ENCODE peak calls at places on chromosomes 5 and 9, in five cellular contexts. B is Caco-2; M is CD8-positive, alpha-beta memory T cell; S is breast epithelium; P is cardiac muscle cell. K is an unnamed sample. For H3K4me1, the result is how much of the 10 kb centered on the place peaks cover.

GRCh38 chr9:34072868-34073590 is 24.3 kb upstream of the UBAP2 start:
- DNase-seq in B (peak), M (no peak), S (no peak), P (no peak), K (no peak)

GRCh38 chr9:108786322-108786721 is 69.5 kb downstream of the ACTL7B start:
- DNase-seq in B (no peak), M (no peak), S (no peak), P (no peak), K (no peak)

GRCh38 chr9:76887951-76888350 is 18.0 kb downstream of the PRUNE2 start:
- DNase-seq in B (no peak), M (no peak), S (no peak), P (no peak), K (no peak)

GRCh38 chr5:73288803-73289720 is 116.1 kb downstream of the TMEM174 start:
- DNase-seq in B (no peak), M (no peak), S (no peak), P (no peak), K (no peak)

GRCh38 chr9:99192786-99193465 is 28.8 kb downstream of the ALG2 start:
- DNase-seq in B (no peak), M (no peak), S (no peak), P (no peak), K (no peak)

GRCh38 chr9:97388721-97389238 is 23.1 kb upstream of the TDRD7 start:
- DNase-seq in B (no peak), M (no peak), S (no peak), P (no peak), K (no peak)

GRCh38 chr9:37062331-37062730 is 28.3 kb upstream of the PAX5 start:
- DNase-seq in B (no peak), M (no peak), S (no peak), P (no peak), K (no peak)

GRCh38 chr5:32058101-32058500 is 116.0 kb downstream of the GOLPH3 start:
- DNase-seq in B (no peak), M (no peak), S (no peak), P (no peak), K (no peak)

GRCh38 chr5:43620944-43621505 is 18.0 kb downstream of the NNT start:
- DNase-seq in B (no peak), M (no peak), S (no peak), P (no peak), K (no peak)

GRCh38 chr9:89115426-89115825 is 63.2 kb downstream of the SHC3 start:
- DNase-seq in B (no peak), M (no peak), S (no peak), P (no peak), K (no peak)

GRCh38 chr5:172788771-172789686 is 18.0 kb upstream of the DUSP1 start:
- DNase-seq in B (no peak), M (no peak), S (no peak), P (peak), K (no peak)
- H3K4me1 ChIP-seq in B (under half), M (under half), S (under half), P (under half), K (under half)

GRCh38 chr5:154196955-154197652 is 6.6 kb downstream of the GALNT10 start:
- DNase-seq in B (no peak), M (peak), S (no peak), P (peak), K (no peak)
- H3K4me1 ChIP-seq in B (under half), M (half or more), S (under half), P (under half), K (under half)

DNA sequence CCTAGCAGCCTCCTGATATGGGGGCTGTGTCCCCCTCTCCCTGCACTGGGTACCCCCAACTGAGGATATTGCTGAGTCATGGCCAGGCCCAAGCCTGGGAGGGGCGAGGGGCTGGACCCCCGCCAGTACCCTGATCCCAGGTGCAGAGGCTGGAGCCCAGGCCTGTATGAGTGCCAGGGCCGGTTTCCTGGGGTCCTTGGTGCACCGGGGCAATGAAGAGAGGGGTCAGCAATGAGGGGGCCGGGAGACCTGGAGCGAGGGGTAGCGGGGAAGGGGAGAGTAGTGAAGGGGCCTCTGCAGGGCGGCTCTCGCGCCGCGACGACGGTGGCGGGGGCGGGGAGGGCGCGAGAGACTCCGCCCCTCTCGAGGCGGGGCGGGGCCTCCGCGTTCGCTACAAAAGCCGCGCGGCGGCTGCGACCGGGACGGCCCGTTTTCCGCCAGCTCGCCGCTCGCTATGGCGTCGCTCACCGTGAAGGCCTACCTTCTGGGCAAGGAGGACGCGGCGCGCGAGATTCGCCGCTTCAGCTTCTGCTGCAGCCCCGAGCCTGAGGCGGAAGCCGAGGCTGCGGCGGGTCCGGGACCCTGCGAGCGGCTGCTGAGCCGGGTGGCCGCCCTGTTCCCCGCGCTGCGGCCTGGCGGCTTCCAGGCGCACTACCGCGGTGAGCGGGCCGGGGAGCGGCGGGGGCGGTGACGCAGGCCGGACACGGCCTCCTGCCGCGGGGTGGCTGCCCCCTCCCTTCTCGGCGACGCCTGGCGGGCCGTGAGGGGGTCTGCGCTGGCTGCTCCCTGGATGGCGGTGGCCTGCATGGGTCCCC is at the start of gene SQSTM1:
- DNase-seq in B (peak), M (peak), S (peak), P (peak), K (peak)
- H3K4me1 ChIP-seq in B (half or more), M (under half), S (under half), P (under half), K (under half)

GRCh38 chr9:136570916-136571315 is 25.1 kb upstream of the NOTCH1 start:
- DNase-seq in B (no peak), M (no peak), S (no peak), P (no peak), K (no peak)

GRCh38 chr9:136570191-136570845 is 24.5 kb upstream of the NOTCH1 start:
- DNase-seq in B (no peak), M (no peak), S (no peak), P (no peak), K (no peak)

GRCh38 chr9:136567651-136568287 is 21.9 kb upstream of the NOTCH1 start:
- DNase-seq in B (peak), M (no peak), S (peak), P (no peak), K (no peak)

GRCh38 chr9:136568288-136569081 is 22.6 kb upstream of the NOTCH1 start:
- DNase-seq in B (no peak), M (no peak), S (no peak), P (no peak), K (no peak)

DNA sequence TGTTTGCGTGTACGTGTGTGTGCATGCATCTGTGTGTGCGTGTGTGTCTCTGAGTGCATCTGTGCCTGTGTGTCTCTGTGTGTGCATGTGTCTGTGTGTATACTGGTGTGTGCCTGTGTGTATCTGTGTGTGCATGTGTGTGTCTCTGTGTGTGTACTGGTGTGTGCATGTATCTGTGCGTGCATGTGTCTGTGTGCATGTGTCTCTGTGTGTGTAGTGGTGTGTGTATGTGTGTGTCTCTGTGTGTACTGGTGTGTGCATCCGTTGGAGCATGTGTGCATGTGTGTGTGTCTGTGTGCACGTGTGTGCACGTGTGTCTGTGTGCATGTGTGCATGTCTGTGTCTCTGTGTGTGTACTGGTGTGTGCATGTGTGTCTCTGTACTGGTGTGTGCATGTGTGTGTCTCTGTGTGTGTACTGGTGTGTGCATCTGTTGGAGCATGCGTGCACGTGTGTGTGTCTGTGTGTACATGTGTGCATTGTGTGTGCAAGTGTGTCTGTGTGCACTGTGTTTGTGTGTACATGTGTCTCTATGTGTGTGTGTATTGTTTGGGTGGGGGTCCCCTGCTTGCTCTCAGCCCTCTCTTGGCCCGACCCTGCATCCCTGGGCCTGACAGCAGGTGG is 23.8 kb upstream of the NOTCH1 start:
- DNase-seq in B (no peak), M (no peak), S (no peak), P (no peak), K (no peak)
- H3K4me1 ChIP-seq in B (half or more), M (under half), S (under half), P (half or more), K (under half)